ENCODE peak calls at places on chromosomes 13 and 19, in six cellular contexts. One of them, this sample, is unnamed.
A peak's percentile ranks its signal among the peaks of the same experiment; 100 is the strongest.

GRCh38 chr13:18943273-18943672 is 238.4 kb downstream of the TUBA3C start:
- DNase-seq in aorta: peak; percentile 34
- DNase-seq in ureter: no peak
- DNase-seq in DMS153: no peak
- DNase-seq in activated CD8-positive, alpha-beta memory T cell treated with anti-CD3 and anti-CD28 coated beads for 1 hour: no peak
- DNase-seq in BJ: no peak
- DNase-seq in this sample: no peak

GRCh38 chr19:7170983-7171382 is 101.5 kb downstream of the ZNF557 start:
- DNase-seq in aorta: no peak
- DNase-seq in ureter: no peak
- DNase-seq in DMS153: no peak
- DNase-seq in activated CD8-positive, alpha-beta memory T cell treated with anti-CD3 and anti-CD28 coated beads for 1 hour: no peak
- DNase-seq in BJ: no peak
- DNase-seq in this sample: no peak

GRCh38 chr13:69168436-69168835 is 939.2 kb upstream of the ATXN8OS start:
- DNase-seq in aorta: no peak
- DNase-seq in ureter: no peak
- DNase-seq in DMS153: no peak
- DNase-seq in activated CD8-positive, alpha-beta memory T cell treated with anti-CD3 and anti-CD28 coated beads for 1 hour: no peak
- DNase-seq in BJ: no peak
- DNase-seq in this sample: no peak

GRCh38 chr13:30690282-30691188 is 44.8 kb upstream of the ALOX5AP start:
- DNase-seq in aorta: peak; percentile 84
- DNase-seq in ureter: peak; percentile 65
- DNase-seq in DMS153: peak; percentile 39
- DNase-seq in activated CD8-positive, alpha-beta memory T cell treated with anti-CD3 and anti-CD28 coated beads for 1 hour: no peak
- DNase-seq in BJ: peak; percentile 83
- DNase-seq in this sample: peak; percentile 30

GRCh38 chr13:21054313-21054712 is 7.1 kb downstream of the LATS2 start:
- DNase-seq in aorta: no peak
- DNase-seq in ureter: no peak
- DNase-seq in DMS153: no peak
- DNase-seq in activated CD8-positive, alpha-beta memory T cell treated with anti-CD3 and anti-CD28 coated beads for 1 hour: no peak
- DNase-seq in BJ: no peak
- DNase-seq in this sample: no peak

GRCh38 chr13:66663206-66663605 is 566.9 kb downstream of the PCDH9 start:
- DNase-seq in aorta: no peak
- DNase-seq in ureter: no peak
- DNase-seq in DMS153: no peak
- DNase-seq in activated CD8-positive, alpha-beta memory T cell treated with anti-CD3 and anti-CD28 coated beads for 1 hour: no peak
- DNase-seq in BJ: no peak
- DNase-seq in this sample: no peak

GRCh38 chr19:50725218-50725931 is 2.2 kb downstream of the CLEC11A start:
- DNase-seq in aorta: no peak
- DNase-seq in ureter: no peak
- DNase-seq in DMS153: no peak
- DNase-seq in activated CD8-positive, alpha-beta memory T cell treated with anti-CD3 and anti-CD28 coated beads for 1 hour: peak; percentile 13
- DNase-seq in BJ: no peak
- DNase-seq in this sample: no peak

GRCh38 chr19:2532252-2533071 is 56.5 kb downstream of the GADD45B start:
- DNase-seq in aorta: no peak
- DNase-seq in ureter: no peak
- DNase-seq in DMS153: no peak
- DNase-seq in activated CD8-positive, alpha-beta memory T cell treated with anti-CD3 and anti-CD28 coated beads for 1 hour: no peak
- DNase-seq in BJ: peak; percentile 53
- DNase-seq in this sample: no peak

GRCh38 chr13:113332615-113333014 is 31.3 kb downstream of the GRTP1 start:
- DNase-seq in aorta: peak; percentile 6
- DNase-seq in ureter: no peak
- DNase-seq in DMS153: no peak
- DNase-seq in activated CD8-positive, alpha-beta memory T cell treated with anti-CD3 and anti-CD28 coated beads for 1 hour: no peak
- DNase-seq in BJ: no peak
- DNase-seq in this sample: no peak

GRCh38 chr19:44570984-44571684 is 41.7 kb upstream of the CEACAM20 start:
- DNase-seq in aorta: peak; percentile 54
- DNase-seq in ureter: peak; percentile 70
- DNase-seq in DMS153: no peak
- DNase-seq in activated CD8-positive, alpha-beta memory T cell treated with anti-CD3 and anti-CD28 coated beads for 1 hour: no peak
- DNase-seq in BJ: peak; percentile 19
- DNase-seq in this sample: peak; percentile 82

GRCh38 chr19:30518965-30519606 is 146.9 kb downstream of the ZNF536 start:
- DNase-seq in aorta: no peak
- DNase-seq in ureter: no peak
- DNase-seq in DMS153: no peak
- DNase-seq in activated CD8-positive, alpha-beta memory T cell treated with anti-CD3 and anti-CD28 coated beads for 1 hour: no peak
- DNase-seq in BJ: no peak
- DNase-seq in this sample: no peak

GRCh38 chr13:39825886-39826285 is 170.4 kb downstream of the COG6 start:
- DNase-seq in aorta: no peak
- DNase-seq in ureter: no peak
- DNase-seq in DMS153: no peak
- DNase-seq in activated CD8-positive, alpha-beta memory T cell treated with anti-CD3 and anti-CD28 coated beads for 1 hour: no peak
- DNase-seq in BJ: no peak
- DNase-seq in this sample: no peak

GRCh38 chr13:98977568-98978270 is at the start of gene DOCK9:
- DNase-seq in aorta: peak; percentile 65
- DNase-seq in ureter: peak; percentile 53
- DNase-seq in DMS153: no peak
- DNase-seq in activated CD8-positive, alpha-beta memory T cell treated with anti-CD3 and anti-CD28 coated beads for 1 hour: no peak
- DNase-seq in BJ: no peak
- DNase-seq in this sample: no peak

GRCh38 chr13:27599845-27600553 is 20.3 kb downstream of the LNX2 start:
- DNase-seq in aorta: no peak
- DNase-seq in ureter: no peak
- DNase-seq in DMS153: no peak
- DNase-seq in activated CD8-positive, alpha-beta memory T cell treated with anti-CD3 and anti-CD28 coated beads for 1 hour: no peak
- DNase-seq in BJ: no peak
- DNase-seq in this sample: peak; percentile 88

This sample was measured in erythroblast.